ENCODE peak calls at places on chromosome 13, in four cellular contexts. One of them, this sample, is unnamed.

GRCh38 chr13:32019612-32020233 is 11.9 kb upstream of the FRY start:
- DNase-seq in K562: peak
- DNase-seq in A549: peak
- DNase-seq in IMR-90: peak
- DNase-seq in this sample: peak

GRCh38 chr13:80727321-80727975 is 386.5 kb upstream of the SPRY2 start:
- DNase-seq in K562: no peak
- DNase-seq in A549: no peak
- DNase-seq in IMR-90: no peak
- DNase-seq in this sample: no peak

GRCh38 chr13:23372264-23372905 is 61.1 kb downstream of the SACS start:
- DNase-seq in K562: no peak
- DNase-seq in A549: no peak
- DNase-seq in IMR-90: peak
- DNase-seq in this sample: no peak

GRCh38 chr13:25178070-25178469 is 6.0 kb upstream of the AMER2 start:
- DNase-seq in K562: no peak
- DNase-seq in A549: no peak
- DNase-seq in IMR-90: no peak
- DNase-seq in this sample: no peak

GRCh38 chr13:64417609-64418008 is 2812.5 kb downstream of the PCDH9 start:
- DNase-seq in K562: no peak
- DNase-seq in A549: no peak
- DNase-seq in IMR-90: no peak
- DNase-seq in this sample: no peak

GRCh38 chr13:33089311-33089710 is 73.1 kb downstream of the KL start:
- DNase-seq in K562: no peak
- DNase-seq in A549: no peak
- DNase-seq in IMR-90: no peak
- DNase-seq in this sample: no peak

GRCh38 chr13:78137404-78138142 is 218.9 kb upstream of the EDNRB start:
- DNase-seq in K562: peak
- DNase-seq in A549: peak
- DNase-seq in IMR-90: peak
- DNase-seq in this sample: peak

GRCh38 chr13:73449258-73449657 is 390.5 kb downstream of the KLF5 start:
- DNase-seq in K562: no peak
- DNase-seq in A549: peak
- DNase-seq in IMR-90: peak
- DNase-seq in this sample: no peak

GRCh38 chr13:110924639-110924934 is 9.7 kb upstream of the ANKRD10 start:
- DNase-seq in K562: no peak
- DNase-seq in A549: no peak
- DNase-seq in IMR-90: no peak
- DNase-seq in this sample: no peak

GRCh38 chr13:77565635-77566034 is 30.1 kb downstream of the SCEL start:
- DNase-seq in K562: peak
- DNase-seq in A549: peak
- DNase-seq in IMR-90: peak
- DNase-seq in this sample: peak

GRCh38 chr13:78601886-78602560 is 1.3 kb downstream of the POU4F1 start:
- DNase-seq in K562: no peak
- DNase-seq in A549: no peak
- DNase-seq in IMR-90: no peak
- DNase-seq in this sample: no peak

GRCh38 chr13:30810261-30810701 is 74.9 kb downstream of the ALOX5AP start:
- DNase-seq in K562: no peak
- DNase-seq in A549: no peak
- DNase-seq in IMR-90: no peak
- DNase-seq in this sample: no peak

GRCh38 chr13:110130431-110130830 is 176.5 kb downstream of the COL4A1 start:
- DNase-seq in K562: no peak
- DNase-seq in A549: no peak
- DNase-seq in IMR-90: no peak
- DNase-seq in this sample: no peak

GRCh38 chr13:107216046-107216715 is 648.2 kb upstream of the ARGLU1 start:
- DNase-seq in K562: no peak
- DNase-seq in A549: no peak
- DNase-seq in IMR-90: no peak
- DNase-seq in this sample: no peak

GRCh38 chr13:37058801-37059135 is 720 bp downstream of the SUPT20H start:
- DNase-seq in K562: peak
- DNase-seq in A549: no peak
- DNase-seq in IMR-90: no peak
- DNase-seq in this sample: no peak

GRCh38 chr13:93558637-93559036 is 332.0 kb downstream of the GPC6 start:
- DNase-seq in K562: no peak
- DNase-seq in A549: no peak
- DNase-seq in IMR-90: peak
- DNase-seq in this sample: no peak

GRCh38 chr13:93559718-93560117 is 333.1 kb downstream of the GPC6 start:
- DNase-seq in K562: no peak
- DNase-seq in A549: peak
- DNase-seq in IMR-90: peak
- DNase-seq in this sample: no peak

GRCh38 chr13:93562676-93563075 is 336.1 kb downstream of the GPC6 start:
- DNase-seq in K562: no peak
- DNase-seq in A549: no peak
- DNase-seq in IMR-90: no peak
- DNase-seq in this sample: no peak

DNA sequence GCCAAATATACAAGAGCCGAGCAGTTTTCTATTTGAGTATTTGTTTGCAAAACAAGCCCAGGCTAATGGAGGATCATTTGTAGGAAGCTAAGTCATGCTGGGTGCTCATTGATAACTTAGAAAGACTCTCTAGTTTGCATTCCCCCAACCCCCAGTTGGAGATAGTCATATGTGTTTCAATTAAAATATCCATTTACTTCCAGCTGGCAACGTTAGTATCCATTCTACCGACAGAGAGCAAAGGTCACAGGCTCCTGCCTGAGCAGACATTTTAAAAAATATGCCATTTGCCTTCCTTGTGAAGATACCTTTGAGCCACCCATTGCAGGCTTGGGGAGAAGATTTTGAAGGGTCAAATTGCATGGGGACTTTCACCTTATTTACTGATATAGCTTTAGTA is 334.9 kb downstream of the GPC6 start:
- DNase-seq in K562: no peak
- DNase-seq in A549: no peak
- DNase-seq in IMR-90: no peak
- DNase-seq in this sample: no peak
- TF ChIP-seq MAZ in K562: no peak
- TF ChIP-seq MAZ in A549: no peak
- TF ChIP-seq MAZ in IMR-90: no peak
- TF ChIP-seq MAZ in this sample: no peak

DNA sequence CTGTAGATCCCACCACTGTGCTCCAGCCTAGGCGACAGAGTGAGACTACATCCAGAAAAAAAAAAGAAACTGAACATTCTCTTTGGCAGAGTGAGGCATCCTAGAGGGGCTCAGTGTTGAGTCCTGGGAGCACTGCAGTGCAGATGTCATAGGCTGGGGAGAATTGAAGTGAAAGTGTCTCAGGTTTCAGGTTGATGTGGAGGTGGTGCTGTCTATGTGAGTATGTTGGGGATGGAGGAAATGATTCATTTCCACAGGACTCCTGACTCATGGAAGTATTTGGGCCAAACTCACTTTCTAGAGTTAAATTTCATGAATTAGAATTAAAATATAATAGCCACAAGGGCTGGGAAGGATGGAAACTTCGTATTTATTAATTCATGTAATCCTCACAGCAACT is 134.4 kb upstream of the TSC22D1 start:
- DNase-seq in K562: no peak
- DNase-seq in A549: peak
- DNase-seq in IMR-90: peak
- DNase-seq in this sample: no peak
- TF ChIP-seq MAZ in K562: no peak
- TF ChIP-seq MAZ in A549: no peak
- TF ChIP-seq MAZ in IMR-90: no peak
- TF ChIP-seq MAZ in this sample: no peak

GRCh38 chr13:29548722-29549446 is 46.6 kb downstream of the SLC7A1 start:
- DNase-seq in K562: no peak
- DNase-seq in A549: no peak
- DNase-seq in IMR-90: peak
- DNase-seq in this sample: no peak
- TF ChIP-seq MAZ in K562: no peak
- TF ChIP-seq MAZ in A549: no peak
- TF ChIP-seq MAZ in IMR-90: no peak
- TF ChIP-seq MAZ in this sample: no peak

GRCh38 chr13:96948127-96948526 is 46.1 kb downstream of the OXGR1 start:
- DNase-seq in K562: no peak
- DNase-seq in A549: no peak
- DNase-seq in IMR-90: no peak
- DNase-seq in this sample: no peak
- TF ChIP-seq MAZ in K562: no peak
- TF ChIP-seq MAZ in A549: no peak
- TF ChIP-seq MAZ in IMR-90: no peak
- TF ChIP-seq MAZ in this sample: no peak

DNA sequence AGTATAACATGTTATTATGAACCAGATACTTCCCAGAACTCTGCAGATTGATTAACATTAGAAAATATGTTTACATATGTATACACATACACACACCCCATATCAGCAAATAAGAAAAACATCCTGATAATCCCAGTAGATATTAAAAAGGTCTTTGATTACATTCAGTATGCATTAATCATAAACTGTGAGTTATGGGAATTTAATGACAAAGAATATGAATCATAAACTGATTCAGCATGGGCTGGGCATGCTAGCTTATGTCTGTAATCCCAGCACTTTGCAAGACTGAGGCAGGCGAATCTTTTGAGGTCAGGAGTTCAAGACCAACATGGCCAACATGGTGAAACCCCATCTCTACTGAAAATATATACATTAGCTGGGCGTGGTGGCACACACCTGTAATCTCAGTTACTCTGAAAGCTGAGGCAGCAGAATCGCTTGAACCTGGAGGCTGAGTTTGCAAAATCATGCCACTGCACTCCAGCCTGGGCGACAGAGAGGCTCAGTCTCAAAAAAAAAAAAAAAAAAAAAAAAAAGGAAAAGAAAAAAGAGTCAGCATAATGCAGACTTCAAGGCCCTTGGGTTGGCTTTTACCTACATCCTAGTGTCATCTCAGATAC is 581.9 kb upstream of the PRR20A start:
- DNase-seq in K562: no peak
- DNase-seq in A549: no peak
- DNase-seq in IMR-90: no peak
- DNase-seq in this sample: no peak
- TF ChIP-seq MAZ in K562: no peak
- TF ChIP-seq MAZ in A549: no peak
- TF ChIP-seq MAZ in IMR-90: no peak
- TF ChIP-seq MAZ in this sample: no peak

DNA sequence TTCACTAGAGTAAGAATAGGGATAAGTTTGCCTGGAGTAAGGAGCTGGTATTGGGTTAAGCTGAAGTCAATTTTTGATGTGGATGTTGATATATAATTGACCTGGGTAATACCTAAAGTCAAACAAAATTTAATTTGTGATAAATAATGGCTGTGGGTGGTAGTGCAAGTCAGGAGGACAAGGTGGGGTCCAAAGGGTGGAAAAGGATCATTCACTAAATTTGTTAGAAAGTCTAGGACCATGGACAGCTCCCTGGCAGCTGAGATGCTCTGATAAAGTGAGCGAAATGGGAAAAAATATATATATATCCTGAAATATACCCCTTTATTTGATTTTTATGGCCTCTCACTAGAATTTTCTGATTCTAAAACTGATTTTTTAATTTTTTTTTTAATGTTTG is 463.5 kb downstream of the GPC6 start:
- DNase-seq in K562: no peak
- DNase-seq in A549: no peak
- DNase-seq in IMR-90: peak
- DNase-seq in this sample: peak
- TF ChIP-seq MAZ in K562: no peak
- TF ChIP-seq MAZ in A549: no peak
- TF ChIP-seq MAZ in IMR-90: no peak
- TF ChIP-seq MAZ in this sample: no peak

DNA sequence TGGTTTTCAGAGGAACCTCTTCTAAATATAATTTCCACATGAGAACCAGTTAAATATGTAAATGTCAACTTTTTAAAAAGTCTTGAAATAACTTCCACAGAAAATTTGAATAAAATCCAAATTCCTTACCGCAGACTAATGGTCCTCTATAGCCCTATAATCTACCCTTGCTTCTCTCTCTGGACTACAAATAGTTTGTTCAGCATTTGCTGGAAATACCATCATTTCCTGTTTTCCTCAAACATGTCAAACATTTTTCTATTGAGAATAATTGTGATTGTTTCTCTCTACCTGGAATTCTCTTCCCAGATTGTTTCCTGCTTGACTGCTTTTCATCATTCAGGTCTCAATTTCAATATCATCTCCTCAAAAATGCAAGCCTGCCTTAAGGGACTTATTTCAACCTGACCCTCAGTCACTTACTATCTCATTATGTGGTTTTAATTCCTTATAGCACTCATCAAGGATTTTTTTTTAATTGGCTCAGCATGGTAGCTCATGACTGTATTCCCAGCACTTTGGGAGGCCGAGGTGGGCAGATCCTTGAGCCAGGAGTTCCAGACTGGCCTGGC is 898.9 kb upstream of the MIR17HG start:
- DNase-seq in K562: no peak
- DNase-seq in A549: no peak
- DNase-seq in IMR-90: no peak
- DNase-seq in this sample: no peak
- TF ChIP-seq MAZ in K562: no peak
- TF ChIP-seq MAZ in A549: no peak
- TF ChIP-seq MAZ in IMR-90: no peak
- TF ChIP-seq MAZ in this sample: no peak

This sample was measured in HepG2.